ENCODE peak calls at places on chromosomes 7 and 10, in six cellular contexts. J is K562, F is A549, H is endothelial cell of umbilical vein, B is GM12878, P is HepG2. E is an unnamed sample.

GRCh38 chr10:75107756-75108683 is 3.4 kb upstream of the SAMD8 start:
- DNase-seq in F (no peak), B (no peak), P (no peak), H (no peak), J (peak), E (peak)

GRCh38 chr10:43821103-43821502 is 172.4 kb upstream of the ZNF32 start:
- DNase-seq in P (no peak), B (no peak), F (no peak), J (no peak), H (no peak), E (no peak)

GRCh38 chr10:97640868-97641811 is 669 bp downstream of the PI4K2A start:
- DNase-seq in P (no peak), J (peak), H (peak), F (no peak), B (no peak), E (peak)

GRCh38 chr7:27194641-27195379 is 5.1 kb downstream of the HOXA13 start:
- DNase-seq in J (no peak), F (no peak), B (no peak), H (no peak), P (no peak), E (peak)

GRCh38 chr10:43058716-43059335 is 18.0 kb upstream of the RET start:
- DNase-seq in J (no peak), B (no peak), P (no peak), F (no peak), H (no peak), E (no peak)

GRCh38 chr7:99000904-99001442 is 122.6 kb downstream of the TRRAP start:
- DNase-seq in F (no peak), H (no peak), B (no peak), J (no peak), P (no peak), E (no peak)

GRCh38 chr10:104791471-104791870 is 150.4 kb downstream of the SORCS3 start:
- DNase-seq in B (no peak), H (no peak), P (no peak), F (no peak), J (no peak), E (no peak)

GRCh38 chr7:49322476-49322875 is 398.1 kb downstream of the CDC14C start:
- DNase-seq in F (no peak), P (no peak), H (no peak), B (no peak), J (no peak), E (no peak)

GRCh38 chr10:73095479-73096021 is 1.1 kb downstream of the P4HA1 start:
- DNase-seq in P (peak), H (peak), J (peak), B (no peak), F (peak), E (peak)

GRCh38 chr7:5528071-5528814 is 104.6 kb upstream of the TNRC18 start:
- DNase-seq in P (no peak), F (peak), B (no peak), H (peak), J (no peak), E (no peak)

GRCh38 chr7:149202831-149203231 is 7.5 kb downstream of the ZNF282 start:
- DNase-seq in B (no peak), H (no peak), J (no peak), F (no peak), P (no peak), E (no peak)

GRCh38 chr7:64888901-64889685 is 14.0 kb upstream of the ZNF273 start:
- DNase-seq in B (no peak), H (peak), J (no peak), P (no peak), F (no peak), E (peak)

GRCh38 chr7:16301251-16301650 is 120.1 kb downstream of the CRPPA start:
- DNase-seq in F (no peak), H (no peak), J (no peak), P (no peak), B (no peak), E (no peak)

GRCh38 chr7:18552311-18552916 is 56.9 kb downstream of the HDAC9 start:
- DNase-seq in P (no peak), H (peak), B (no peak), J (no peak), F (no peak), E (peak)

DNA sequence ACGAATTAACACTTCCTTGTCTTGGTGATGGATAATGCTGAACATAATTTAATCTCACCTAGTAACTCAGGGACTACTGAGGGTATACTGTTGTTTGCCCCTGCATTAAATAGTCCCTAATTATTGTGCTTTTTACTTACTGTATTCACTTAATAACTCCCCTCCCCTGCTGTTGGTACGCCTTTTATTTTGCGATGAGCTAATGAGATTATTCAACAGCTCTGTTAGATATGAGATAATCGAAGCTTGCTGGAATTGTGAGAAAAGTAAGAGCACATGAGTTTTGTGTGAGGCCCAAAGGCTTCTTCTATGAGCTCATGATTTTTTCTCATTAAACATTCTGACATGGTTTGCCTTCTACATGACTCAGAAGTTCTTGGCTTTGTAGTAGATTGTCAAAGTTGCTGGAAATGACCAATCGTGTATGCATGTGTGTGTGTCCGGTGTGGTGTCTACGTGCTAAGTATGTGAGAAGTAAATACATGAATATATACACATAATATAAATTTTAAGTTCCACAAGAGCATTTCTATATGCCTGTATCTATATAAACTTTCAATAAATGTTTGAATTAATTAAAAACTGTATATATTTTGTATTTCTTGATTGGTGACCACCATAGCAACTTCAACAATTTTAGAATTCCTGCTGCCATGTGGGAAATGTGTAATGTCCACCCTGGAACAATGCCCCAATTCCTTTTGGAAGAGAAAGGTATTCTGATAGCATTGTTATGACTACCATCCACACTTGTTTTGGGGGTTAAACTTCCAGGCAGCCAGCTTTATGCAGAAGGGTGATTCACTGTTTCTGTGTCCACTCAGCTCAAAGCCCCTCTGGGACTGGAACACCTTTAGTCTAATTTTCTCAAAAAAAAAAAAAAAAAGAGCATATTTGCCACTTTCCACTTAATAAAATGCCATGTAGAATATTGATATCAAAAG is 106.2 kb downstream of the SAMD9 start:
- DNase-seq in P (no peak), B (no peak), F (no peak), J (no peak), H (peak), E (no peak)
- TF ChIP-seq MYC in P (no peak), B (no peak), F (no peak), J (no peak), H (no peak), E (no peak)

GRCh38 chr7:106345421-106346166 is 60.8 kb upstream of the NAMPT start:
- DNase-seq in H (peak), J (no peak), B (no peak), P (no peak), F (no peak), E (peak)
- TF ChIP-seq MYC in H (no peak), J (no peak), B (no peak), P (no peak), F (no peak), E (peak)

DNA sequence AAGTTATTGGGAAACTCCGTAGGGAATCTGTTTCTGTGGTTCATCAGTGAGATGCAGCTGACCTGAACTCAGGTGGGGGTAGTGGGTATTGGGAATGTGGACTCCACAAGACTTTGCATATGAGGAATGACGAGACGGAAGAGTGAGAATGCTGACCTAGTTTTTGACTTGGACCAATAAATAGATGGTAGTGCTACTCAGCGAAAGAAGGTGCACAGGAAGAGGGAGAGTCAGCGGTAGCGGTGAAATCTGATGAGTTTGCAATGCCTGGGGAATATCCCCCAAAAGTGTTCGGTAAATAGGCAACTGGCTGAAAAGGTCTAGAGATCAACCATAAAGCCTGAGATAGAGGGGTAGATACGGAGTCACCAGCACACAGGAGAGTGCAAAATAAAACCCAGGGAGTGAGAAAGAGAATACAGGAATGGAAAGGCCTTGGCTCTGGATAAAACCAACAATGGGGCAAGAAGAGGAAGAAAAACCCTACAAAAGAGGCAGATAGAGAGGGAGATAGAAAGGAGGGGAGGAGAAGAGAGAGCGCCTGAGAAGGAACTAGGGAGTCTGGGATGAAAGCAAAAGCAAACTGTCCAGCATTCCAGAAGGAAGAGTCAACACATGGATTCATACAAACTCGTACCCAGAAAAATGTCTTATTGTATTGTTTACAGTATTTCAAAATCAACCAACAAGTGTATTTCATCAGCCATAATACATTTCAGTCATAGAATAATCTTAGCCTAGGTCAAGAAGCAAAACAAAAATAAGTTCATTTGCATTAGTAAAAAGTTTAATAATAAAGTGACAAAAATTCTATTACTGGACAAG is 5.4 kb downstream of the ARHGAP21 start:
- DNase-seq in P (peak), J (no peak), B (no peak), F (peak), H (no peak), E (no peak)
- TF ChIP-seq MYC in P (no peak), J (no peak), B (no peak), F (no peak), H (no peak), E (no peak)

GRCh38 chr7:158141806-158142518 is 445.7 kb downstream of the PTPRN2 start:
- DNase-seq in F (no peak), B (no peak), H (no peak), J (no peak), P (no peak), E (no peak)

GRCh38 chr7:158141221-158141582 is 446.4 kb downstream of the PTPRN2 start:
- DNase-seq in H (no peak), P (no peak), F (no peak), J (no peak), B (no peak), E (no peak)

GRCh38 chr7:158145370-158145769 is 442.3 kb downstream of the PTPRN2 start:
- DNase-seq in P (no peak), H (no peak), B (no peak), F (no peak), J (no peak), E (no peak)

GRCh38 chr7:158142657-158143056 is 445.0 kb downstream of the PTPRN2 start:
- DNase-seq in P (no peak), B (no peak), F (no peak), J (no peak), H (no peak), E (no peak)

GRCh38 chr7:158143196-158144120 is 444.2 kb downstream of the PTPRN2 start:
- DNase-seq in B (no peak), J (no peak), F (no peak), H (no peak), P (peak), E (no peak)
- TF ChIP-seq MYC in B (no peak), J (no peak), F (no peak), H (no peak), P (peak), E (no peak)

DNA sequence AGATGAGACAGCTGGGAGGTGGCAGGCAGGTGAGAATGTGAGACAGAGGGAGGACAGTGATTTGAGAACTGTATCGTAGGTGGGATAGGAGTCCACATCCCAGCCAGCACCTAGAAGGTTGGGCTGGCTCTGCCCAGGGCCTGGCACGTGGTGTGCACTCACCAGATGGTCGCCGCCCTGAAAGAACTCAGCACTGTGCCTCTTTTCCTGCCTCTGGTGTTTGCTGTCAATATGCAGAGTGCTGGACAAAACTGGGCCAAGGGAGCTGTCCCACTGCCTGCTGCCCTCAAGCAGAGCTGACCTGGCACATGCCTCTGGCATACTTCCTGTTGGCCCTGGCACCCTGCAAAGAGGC is 36.8 kb downstream of the CHST3 start:
- DNase-seq in J (no peak), F (no peak), P (no peak), H (peak), B (no peak), E (no peak)
- TF ChIP-seq MYC in J (no peak), F (no peak), P (no peak), H (no peak), B (no peak), E (no peak)

DNA sequence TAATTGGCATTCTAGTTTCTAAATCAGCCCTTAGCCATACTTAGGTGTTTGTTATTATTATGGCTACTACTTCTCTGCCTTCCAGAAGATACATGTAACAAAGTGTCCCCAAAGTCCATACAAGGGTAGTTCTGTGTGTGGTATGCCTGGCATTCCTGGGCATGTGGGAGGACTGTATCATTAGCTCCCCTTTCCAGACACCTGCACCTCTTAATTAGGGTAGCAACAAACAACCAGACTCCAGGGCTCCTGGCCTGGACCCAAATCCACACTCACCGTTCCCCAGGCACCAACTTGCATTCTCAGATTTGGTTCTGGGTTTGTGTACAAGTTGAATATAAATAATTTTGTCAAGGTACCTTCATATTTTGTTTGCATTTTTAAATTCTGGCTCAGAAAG is 15.5 kb upstream of the CALD1 start:
- DNase-seq in P (no peak), F (no peak), H (no peak), B (no peak), J (no peak), E (no peak)
- TF ChIP-seq MYC in P (no peak), F (no peak), H (no peak), B (no peak), J (no peak), E (no peak)

GRCh38 chr7:106459397-106460072 is 174.8 kb upstream of the NAMPT start:
- DNase-seq in B (no peak), H (no peak), F (no peak), P (no peak), J (no peak), E (no peak)

GRCh38 chr7:106456339-106456738 is 171.6 kb upstream of the NAMPT start:
- DNase-seq in B (no peak), J (no peak), F (no peak), P (no peak), H (no peak), E (no peak)

GRCh38 chr7:106460792-106461254 is 176.0 kb upstream of the NAMPT start:
- DNase-seq in H (no peak), F (no peak), B (no peak), P (no peak), J (no peak), E (no peak)

GRCh38 chr7:106462365-106462859 is 177.6 kb upstream of the NAMPT start:
- DNase-seq in F (peak), H (peak), B (peak), P (peak), J (peak), E (peak)

GRCh38 chr7:106457678-106458077 is 172.9 kb upstream of the NAMPT start:
- DNase-seq in B (no peak), P (no peak), F (no peak), J (no peak), H (no peak), E (no peak)
- TF ChIP-seq MYC in B (no peak), P (no peak), F (no peak), J (no peak), H (no peak), E (no peak)

DNA sequence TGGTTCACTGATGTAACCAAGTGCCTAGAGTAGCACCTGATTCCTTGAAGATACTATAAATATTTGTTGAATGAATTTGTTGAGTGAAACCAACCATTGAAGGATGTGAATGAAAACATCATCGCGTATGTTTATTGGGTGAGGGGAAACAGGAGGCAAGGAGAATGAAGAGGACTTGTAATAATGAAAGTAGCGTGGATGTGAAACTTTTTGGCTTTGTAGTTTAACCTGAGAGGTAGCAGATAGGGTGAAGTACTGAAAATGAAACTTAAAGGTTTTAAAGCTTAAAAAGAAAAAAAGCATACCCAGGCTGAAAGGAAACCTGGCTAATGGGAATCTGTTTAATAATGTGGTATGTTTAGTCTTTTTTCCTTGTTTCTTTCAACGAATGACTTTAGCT is 5.2 kb downstream of the CCNY start:
- DNase-seq in H (no peak), F (no peak), P (no peak), B (peak), J (no peak), E (no peak)
- TF ChIP-seq MYC in H (no peak), F (no peak), P (no peak), B (no peak), J (no peak), E (no peak)

GRCh38 chr7:128020161-128020560 is 11.1 kb downstream of the LRRC4 start:
- DNase-seq in F (peak), H (no peak), P (peak), B (no peak), J (peak), E (peak)
- TF ChIP-seq MYC in F (no peak), H (no peak), P (no peak), B (no peak), J (no peak), E (no peak)

GRCh38 chr7:113289140-113289740 is 170.9 kb upstream of the SMIM30 start:
- DNase-seq in J (no peak), H (no peak), F (peak), B (no peak), P (peak), E (peak)
- TF ChIP-seq MYC in J (no peak), H (no peak), F (no peak), B (no peak), P (no peak), E (no peak)